ENCODE peak calls at places on chromosomes 16 and 17, in four cellular contexts. One of them, this sample, is unnamed.

GRCh38 chr17:61000911-61001310 is 323.3 kb downstream of the BCAS3 start:
- DNase-seq in SK-N-SH: no peak
- DNase-seq in GM12878: no peak
- DNase-seq in HCT116: no peak
- DNase-seq in this sample: no peak

GRCh38 chr16:84732674-84733352 is 33.0 kb downstream of the USP10 start:
- DNase-seq in GM12878: no peak
- DNase-seq in SK-N-SH: no peak
- DNase-seq in HCT116: no peak
- DNase-seq in this sample: peak; percentile 78

GRCh38 chr17:76146053-76146875 is 5.2 kb upstream of the FOXJ1 start:
- DNase-seq in GM12878: no peak
- DNase-seq in SK-N-SH: no peak
- DNase-seq in HCT116: no peak
- DNase-seq in this sample: no peak

GRCh38 chr16:78483124-78483992 is 383.9 kb downstream of the WWOX start:
- DNase-seq in SK-N-SH: no peak
- DNase-seq in HCT116: no peak
- DNase-seq in GM12878: no peak
- DNase-seq in this sample: no peak

GRCh38 chr17:31147507-31148202 is 52.9 kb downstream of the NF1 start:
- DNase-seq in SK-N-SH: no peak
- DNase-seq in GM12878: no peak
- DNase-seq in HCT116: no peak
- DNase-seq in this sample: no peak

GRCh38 chr16:67669499-67670101 is 3.0 kb downstream of the C16orf86 start:
- DNase-seq in SK-N-SH: no peak
- DNase-seq in HCT116: no peak
- DNase-seq in GM12878: no peak
- DNase-seq in this sample: no peak

GRCh38 chr16:19283637-19284036 is 1.9 kb upstream of the CLEC19A start:
- DNase-seq in SK-N-SH: no peak
- DNase-seq in HCT116: no peak
- DNase-seq in GM12878: no peak
- DNase-seq in this sample: no peak

GRCh38 chr17:78383725-78384471 is 5.4 kb downstream of the PGS1 start:
- DNase-seq in HCT116: no peak
- DNase-seq in GM12878: peak; percentile 74
- DNase-seq in SK-N-SH: no peak
- DNase-seq in this sample: no peak

GRCh38 chr16:66134875-66135274 is 231.6 kb upstream of the CDH5 start:
- DNase-seq in SK-N-SH: peak; percentile 44
- DNase-seq in HCT116: no peak
- DNase-seq in GM12878: no peak
- DNase-seq in this sample: no peak

GRCh38 chr16:19520861-19521331 is 1.0 kb downstream of the GDE1 start:
- DNase-seq in SK-N-SH: no peak
- DNase-seq in HCT116: no peak
- DNase-seq in GM12878: peak; percentile 27
- DNase-seq in this sample: no peak

GRCh38 chr16:15785386-15786059 is 71.3 kb downstream of the MYH11 start:
- DNase-seq in GM12878: no peak
- DNase-seq in HCT116: no peak
- DNase-seq in SK-N-SH: no peak
- DNase-seq in this sample: no peak

GRCh38 chr17:27778193-27778592 is 22.1 kb downstream of the NOS2 start:
- DNase-seq in HCT116: no peak
- DNase-seq in GM12878: no peak
- DNase-seq in SK-N-SH: no peak
- DNase-seq in this sample: no peak

GRCh38 chr16:57479043-57479421 is 7.3 kb downstream of the DOK4 start:
- DNase-seq in SK-N-SH: peak; percentile 64
- DNase-seq in GM12878: no peak
- DNase-seq in HCT116: no peak
- DNase-seq in this sample: no peak

GRCh38 chr17:68057531-68057952 is 22.0 kb downstream of the KPNA2 start:
- DNase-seq in GM12878: no peak
- DNase-seq in HCT116: peak; percentile 32
- DNase-seq in SK-N-SH: peak; percentile 24
- DNase-seq in this sample: no peak

GRCh38 chr17:7468290-7468689 is 11.1 kb downstream of the ZBTB4 start:
- DNase-seq in GM12878: no peak
- DNase-seq in HCT116: no peak
- DNase-seq in SK-N-SH: no peak
- DNase-seq in this sample: no peak

GRCh38 chr17:7465481-7466275 is 13.8 kb downstream of the ZBTB4 start:
- DNase-seq in SK-N-SH: no peak
- DNase-seq in GM12878: no peak
- DNase-seq in HCT116: no peak
- DNase-seq in this sample: no peak

GRCh38 chr17:7466318-7466643 is 13.2 kb downstream of the ZBTB4 start:
- DNase-seq in GM12878: no peak
- DNase-seq in HCT116: no peak
- DNase-seq in SK-N-SH: no peak
- DNase-seq in this sample: no peak

GRCh38 chr17:7467498-7467897 is 11.9 kb downstream of the ZBTB4 start:
- DNase-seq in GM12878: no peak
- DNase-seq in SK-N-SH: no peak
- DNase-seq in HCT116: no peak
- DNase-seq in this sample: no peak

DNA sequence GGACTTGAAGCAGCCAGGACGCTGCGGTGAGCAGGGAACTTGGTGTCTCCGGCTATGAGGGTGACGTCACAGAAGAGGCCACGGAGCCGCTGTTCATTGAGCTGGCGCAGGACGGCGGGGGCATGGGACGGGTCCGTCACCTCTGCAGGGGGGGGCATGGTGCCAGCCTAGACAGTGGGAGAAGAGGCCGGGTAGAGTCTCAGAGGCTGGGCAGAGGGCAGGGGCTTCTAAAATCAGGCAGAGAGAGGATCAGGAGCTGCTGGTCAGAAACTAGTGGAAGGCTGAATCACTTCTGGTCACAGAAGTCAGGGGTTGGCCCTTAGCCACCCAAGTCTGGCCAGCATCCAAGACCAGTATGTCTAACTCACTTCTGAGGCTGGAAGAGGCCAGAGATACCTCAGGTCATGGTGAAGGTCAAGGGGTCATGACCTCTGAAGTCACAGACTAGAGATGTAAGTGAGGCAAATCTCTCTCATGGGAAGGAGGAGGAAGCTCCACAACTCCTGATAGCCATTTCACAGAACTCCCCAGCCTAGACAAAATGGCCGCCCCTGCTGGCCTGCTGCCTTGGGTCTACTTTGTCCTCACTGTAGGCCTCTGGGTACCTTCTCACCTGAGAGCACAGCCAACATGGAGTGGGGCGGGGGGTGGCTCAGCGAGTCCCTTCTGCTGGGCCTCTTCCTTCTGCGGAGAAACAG is 12.6 kb downstream of the ZBTB4 start:
- DNase-seq in GM12878: no peak
- DNase-seq in HCT116: no peak
- DNase-seq in SK-N-SH: no peak
- DNase-seq in this sample: no peak
- TF ChIP-seq JUND in GM12878: no peak
- TF ChIP-seq JUND in HCT116: no peak
- TF ChIP-seq JUND in SK-N-SH: no peak
- TF ChIP-seq JUND in this sample: no peak

DNA sequence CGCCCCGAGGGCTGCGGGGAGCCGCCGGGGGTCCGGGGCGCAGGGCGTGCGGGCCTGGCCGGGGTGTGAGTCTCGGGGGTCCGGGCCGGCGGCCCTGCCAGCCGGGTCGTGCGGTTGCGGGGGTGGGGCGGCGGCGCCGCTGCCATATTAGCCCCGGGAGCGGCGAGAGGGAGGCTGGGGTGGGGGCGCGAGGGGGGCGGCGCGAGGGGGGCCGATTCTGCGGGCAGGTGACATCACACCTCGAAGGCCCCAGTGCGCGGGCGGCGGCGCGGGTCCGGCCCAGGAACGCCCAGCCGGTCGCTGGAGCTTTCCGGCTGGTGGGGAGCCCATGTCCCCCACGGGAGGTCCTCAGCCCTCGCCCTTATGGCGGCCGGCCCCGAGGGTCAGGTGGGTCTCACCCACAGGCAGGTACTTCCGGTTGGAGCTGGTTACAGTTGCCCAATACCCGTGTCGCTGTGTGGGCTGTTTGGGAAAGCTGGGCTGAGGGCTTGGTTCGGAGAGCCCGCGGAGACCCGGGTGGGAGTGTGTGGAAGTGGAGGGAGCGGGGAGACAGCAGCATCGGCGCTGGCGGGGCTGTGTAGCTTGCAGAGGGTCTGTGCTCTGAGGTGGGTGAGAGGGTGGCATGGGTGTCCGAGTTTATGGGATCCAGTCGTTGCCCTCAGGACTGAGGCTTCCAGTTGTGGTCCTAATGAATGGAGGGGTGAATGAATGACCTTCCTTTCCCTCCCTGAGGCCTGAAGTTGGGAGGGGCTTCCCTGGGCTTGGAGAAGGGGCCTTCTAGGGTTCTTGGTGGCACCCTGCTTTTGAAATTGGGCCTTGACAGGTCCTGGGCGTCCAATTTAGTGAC is 804 bp downstream of the ATP6V0C start:
- DNase-seq in SK-N-SH: no peak
- DNase-seq in GM12878: no peak
- DNase-seq in HCT116: no peak
- DNase-seq in this sample: no peak
- TF ChIP-seq JUND in SK-N-SH: no peak
- TF ChIP-seq JUND in GM12878: no peak
- TF ChIP-seq JUND in HCT116: no peak
- TF ChIP-seq JUND in this sample: no peak

GRCh38 chr17:494601-495195 is 142.1 kb upstream of the RPH3AL start:
- DNase-seq in SK-N-SH: no peak
- DNase-seq in GM12878: no peak
- DNase-seq in HCT116: no peak
- DNase-seq in this sample: no peak

GRCh38 chr17:493666-494065 is 141.1 kb upstream of the RPH3AL start:
- DNase-seq in SK-N-SH: no peak
- DNase-seq in GM12878: no peak
- DNase-seq in HCT116: no peak
- DNase-seq in this sample: no peak

GRCh38 chr17:499836-500543 is 147.4 kb upstream of the RPH3AL start:
- DNase-seq in GM12878: no peak
- DNase-seq in HCT116: no peak
- DNase-seq in SK-N-SH: no peak
- DNase-seq in this sample: no peak

GRCh38 chr17:497587-498034 is 145.0 kb upstream of the RPH3AL start:
- DNase-seq in SK-N-SH: no peak
- DNase-seq in HCT116: no peak
- DNase-seq in GM12878: no peak
- DNase-seq in this sample: no peak

GRCh38 chr17:496761-497586 is 144.4 kb upstream of the RPH3AL start:
- DNase-seq in SK-N-SH: no peak
- DNase-seq in GM12878: no peak
- DNase-seq in HCT116: no peak
- DNase-seq in this sample: no peak
- TF ChIP-seq JUND in SK-N-SH: no peak
- TF ChIP-seq JUND in GM12878: no peak
- TF ChIP-seq JUND in HCT116: no peak
- TF ChIP-seq JUND in this sample: no peak

DNA sequence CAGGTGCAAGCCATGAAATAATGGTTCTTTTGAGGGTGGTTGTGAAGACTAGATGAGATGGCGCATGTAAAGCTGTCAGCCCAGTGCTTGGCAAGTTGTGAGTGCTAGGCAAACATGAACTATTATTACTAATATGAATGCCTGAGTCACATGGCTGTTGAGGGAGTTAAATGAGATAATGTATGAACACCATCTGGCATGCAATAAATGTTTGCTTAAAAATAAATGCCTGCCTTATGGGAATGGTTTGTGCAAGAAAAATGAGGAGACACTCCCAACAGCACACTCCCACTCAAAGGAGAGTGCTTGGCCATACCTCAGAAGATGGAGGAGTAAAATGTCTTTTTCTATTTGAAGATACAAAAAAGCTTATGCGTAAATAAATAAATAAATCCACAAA is 3.6 kb downstream of the MAPK3 start:
- DNase-seq in SK-N-SH: no peak
- DNase-seq in HCT116: no peak
- DNase-seq in GM12878: no peak
- DNase-seq in this sample: no peak
- TF ChIP-seq JUND in SK-N-SH: no peak
- TF ChIP-seq JUND in HCT116: no peak
- TF ChIP-seq JUND in GM12878: no peak
- TF ChIP-seq JUND in this sample: no peak

GRCh38 chr17:47717261-47717697 is 15.8 kb upstream of the TBX21 start:
- DNase-seq in SK-N-SH: peak; percentile 64
- DNase-seq in GM12878: no peak
- DNase-seq in HCT116: no peak
- DNase-seq in this sample: no peak
- TF ChIP-seq JUND in SK-N-SH: no peak
- TF ChIP-seq JUND in GM12878: no peak
- TF ChIP-seq JUND in HCT116: no peak
- TF ChIP-seq JUND in this sample: no peak

DNA sequence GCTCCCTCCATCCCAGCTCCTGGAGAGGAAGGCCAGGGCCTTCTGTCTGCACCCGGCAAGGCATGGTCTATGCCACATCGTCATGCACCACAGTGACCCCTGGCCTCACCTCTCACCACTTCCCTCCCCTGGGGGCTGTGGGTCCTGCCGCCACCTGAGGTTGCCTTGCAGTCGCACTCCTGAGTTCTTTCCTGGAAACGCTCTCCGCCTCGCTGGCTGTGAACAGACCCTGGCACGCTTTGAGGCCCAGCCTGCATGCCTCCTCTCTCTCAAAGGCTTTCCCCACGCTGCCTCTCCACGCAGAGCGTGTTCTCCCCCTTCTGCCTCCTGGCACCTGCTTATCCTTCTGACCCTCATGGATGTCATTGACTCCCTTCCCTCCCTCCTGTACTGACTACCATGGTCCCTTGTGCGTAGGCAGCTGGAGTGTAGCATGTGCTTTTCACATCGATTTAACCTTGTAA is 45.4 kb downstream of the SEC14L1 start:
- DNase-seq in HCT116: no peak
- DNase-seq in GM12878: no peak
- DNase-seq in SK-N-SH: no peak
- DNase-seq in this sample: no peak
- TF ChIP-seq JUND in HCT116: no peak
- TF ChIP-seq JUND in GM12878: no peak
- TF ChIP-seq JUND in SK-N-SH: no peak
- TF ChIP-seq JUND in this sample: no peak

GRCh38 chr17:38911081-38911730 is 14.2 kb upstream of the LASP1NB start:
- DNase-seq in SK-N-SH: no peak
- DNase-seq in HCT116: no peak
- DNase-seq in GM12878: no peak
- DNase-seq in this sample: no peak
- TF ChIP-seq JUND in SK-N-SH: no peak
- TF ChIP-seq JUND in HCT116: no peak
- TF ChIP-seq JUND in GM12878: no peak
- TF ChIP-seq JUND in this sample: no peak

This sample was measured in T47D.